ENCODE peak calls at places on chromosomes 3 and 15, in five cellular contexts. S, I, P, V and B are unnamed samples.

GRCh38 chr3:25689226-25689625 is 24.5 kb upstream of the TOP2B start:
- DNase-seq in S (no peak), I (no peak), P (no peak), V (no peak), B (peak)

GRCh38 chr15:88266170-88266569 is 9.6 kb upstream of the NTRK3 start:
- DNase-seq in S (no peak), I (no peak), P (no peak), V (no peak), B (no peak)

GRCh38 chr3:137761563-137762503 is 2.3 kb upstream of the SOX14 start:
- DNase-seq in S (no peak), I (peak), P (no peak), V (no peak), B (no peak)

GRCh38 chr15:68176601-68177000 is 28.5 kb downstream of the CALML4 start:
- DNase-seq in S (no peak), I (no peak), P (no peak), V (no peak), B (no peak)

GRCh38 chr15:78394981-78395619 is 42.9 kb upstream of the IREB2 start:
- DNase-seq in S (no peak), I (no peak), P (no peak), V (no peak), B (no peak)

GRCh38 chr15:72302955-72303354 is 17.0 kb downstream of the CELF6 start:
- DNase-seq in S (no peak), I (no peak), P (no peak), V (no peak), B (no peak)

GRCh38 chr3:187684880-187685279 is 14.7 kb upstream of the SST start:
- DNase-seq in S (peak), I (no peak), P (no peak), V (no peak), B (peak)

GRCh38 chr3:139339219-139339906 is 4.5 kb upstream of the MRPS22 start:
- DNase-seq in S (peak), I (no peak), P (no peak), V (no peak), B (peak)

GRCh38 chr3:172646439-172647015 is 64.3 kb downstream of the NCEH1 start:
- DNase-seq in S (no peak), I (no peak), P (no peak), V (peak), B (no peak)

GRCh38 chr15:52733078-52733477 is 53.9 kb upstream of the ATOSA start:
- DNase-seq in S (no peak), I (no peak), P (no peak), V (no peak), B (no peak)

GRCh38 chr3:162134571-162134970 is 638.0 kb downstream of the OTOL1 start:
- DNase-seq in S (peak), I (no peak), P (no peak), V (peak), B (peak)

GRCh38 chr15:27665002-27665401 is 434.1 kb downstream of the OCA2 start:
- DNase-seq in S (no peak), I (no peak), P (no peak), V (peak), B (peak)

GRCh38 chr15:29734917-29735572 is 87.2 kb downstream of the TJP1 start:
- DNase-seq in S (no peak), I (no peak), P (no peak), V (no peak), B (no peak)

GRCh38 chr15:43143203-43143941 is 10.0 kb downstream of the TMEM62 start:
- DNase-seq in S (no peak), I (no peak), P (no peak), V (no peak), B (no peak)

GRCh38 chr3:60228823-60229222 is 1022.4 kb downstream of the FHIT start:
- DNase-seq in S (no peak), I (no peak), P (no peak), V (no peak), B (no peak)

GRCh38 chr3:123157598-123158287 is 44.0 kb upstream of the SEC22A start:
- DNase-seq in S (no peak), I (no peak), P (no peak), V (no peak), B (no peak)

GRCh38 chr15:32763295-32763694 is 45.5 kb downstream of the GREM1 start:
- DNase-seq in S (no peak), I (no peak), P (no peak), V (peak), B (no peak)